ENCODE peak calls at places on chromosomes 7 and 10, in seven cellular contexts. H, N, O, L, U, A and E are unnamed samples.

GRCh38 chr10:28120043-28120749 is 121.3 kb upstream of the ODAD2 start:
- DNase-seq in O (no peak), N (no peak), A (no peak), H (no peak), U (no peak), L (no peak), E (peak; percentile 20)

GRCh38 chr7:138625849-138626230 is 75.3 kb downstream of the SVOPL start:
- DNase-seq in U (no peak), A (no peak), N (no peak), H (no peak), L (no peak), O (no peak), E (no peak)

GRCh38 chr7:43648725-43649406 is 66.0 kb downstream of the STK17A start:
- DNase-seq in N (no peak), A (no peak), H (no peak), O (no peak), U (peak; percentile 85), L (no peak), E (peak; percentile 65)

GRCh38 chr7:151349507-151349853 is 7.9 kb downstream of the NUB1 start:
- DNase-seq in L (no peak), H (peak; percentile 30), N (peak; percentile 54), O (no peak), U (no peak), A (no peak), E (no peak)

GRCh38 chr10:128684215-128684614 is 558.0 kb upstream of the MKI67 start:
- DNase-seq in H (no peak), A (no peak), O (no peak), N (no peak), U (no peak), L (no peak), E (no peak)

GRCh38 chr7:136528329-136528728 is 340.1 kb upstream of the CHRM2 start:
- DNase-seq in U (peak; percentile 88), N (no peak), A (peak; percentile 63), O (no peak), L (no peak), H (no peak), E (peak; percentile 20)

GRCh38 chr10:49056356-49056755 is 59.0 kb downstream of the VSTM4 start:
- DNase-seq in A (no peak), O (no peak), U (peak; percentile 14), H (no peak), L (no peak), N (no peak), E (no peak)

GRCh38 chr7:144710791-144711190 is 125.1 kb downstream of the TPK1 start:
- DNase-seq in H (no peak), O (no peak), U (no peak), N (no peak), L (no peak), A (no peak), E (no peak)

GRCh38 chr10:4011136-4011812 is 226.3 kb upstream of the KLF6 start:
- DNase-seq in O (no peak), H (no peak), L (no peak), N (no peak), A (no peak), U (no peak), E (no peak)

GRCh38 chr10:74208081-74208480 is 57.1 kb downstream of the ADK start:
- DNase-seq in A (no peak), O (no peak), U (no peak), N (no peak), L (no peak), H (no peak), E (no peak)

GRCh38 chr7:157235357-157236018 is 96.8 kb downstream of the UBE3C start:
- DNase-seq in H (no peak), N (no peak), L (no peak), A (no peak), O (no peak), U (peak; percentile 80), E (no peak)

GRCh38 chr10:100401631-100402328 is 54.7 kb downstream of the SCD start:
- DNase-seq in L (no peak), H (no peak), N (no peak), U (no peak), A (no peak), O (no peak), E (no peak)
- TF ChIP-seq CTCF in L (no peak), H (no peak), N (no peak), U (no peak), A (no peak), O (no peak), E (no peak)

GRCh38 chr7:13414661-13415105 is 574.8 kb downstream of the ETV1 start:
- DNase-seq in O (peak; percentile 7), L (no peak), A (no peak), U (no peak), H (no peak), N (no peak), E (no peak)

GRCh38 chr7:13407911-13408310 is 581.6 kb downstream of the ETV1 start:
- DNase-seq in N (no peak), O (no peak), L (no peak), A (no peak), U (no peak), H (no peak), E (no peak)

GRCh38 chr7:13411641-13412040 is 577.8 kb downstream of the ETV1 start:
- DNase-seq in U (no peak), H (no peak), O (no peak), A (no peak), L (no peak), N (no peak), E (no peak)

GRCh38 chr7:13414181-13414580 is 575.3 kb downstream of the ETV1 start:
- DNase-seq in O (no peak), L (no peak), U (no peak), N (no peak), A (no peak), H (no peak), E (no peak)

GRCh38 chr7:13411151-13411550 is 578.3 kb downstream of the ETV1 start:
- DNase-seq in L (no peak), A (no peak), N (no peak), H (no peak), U (no peak), O (no peak), E (no peak)
- TF ChIP-seq CTCF in L (no peak), A (no peak), N (no peak), H (no peak), U (no peak), O (no peak), E (no peak)

GRCh38 chr7:107210400-107210799 is 41.6 kb downstream of the HBP1 start:
- DNase-seq in H (no peak), U (no peak), A (no peak), N (no peak), O (no peak), L (no peak), E (no peak)
- TF ChIP-seq CTCF in H (no peak), U (no peak), A (no peak), N (peak; percentile 21), O (no peak), L (no peak), E (no peak)

DNA sequence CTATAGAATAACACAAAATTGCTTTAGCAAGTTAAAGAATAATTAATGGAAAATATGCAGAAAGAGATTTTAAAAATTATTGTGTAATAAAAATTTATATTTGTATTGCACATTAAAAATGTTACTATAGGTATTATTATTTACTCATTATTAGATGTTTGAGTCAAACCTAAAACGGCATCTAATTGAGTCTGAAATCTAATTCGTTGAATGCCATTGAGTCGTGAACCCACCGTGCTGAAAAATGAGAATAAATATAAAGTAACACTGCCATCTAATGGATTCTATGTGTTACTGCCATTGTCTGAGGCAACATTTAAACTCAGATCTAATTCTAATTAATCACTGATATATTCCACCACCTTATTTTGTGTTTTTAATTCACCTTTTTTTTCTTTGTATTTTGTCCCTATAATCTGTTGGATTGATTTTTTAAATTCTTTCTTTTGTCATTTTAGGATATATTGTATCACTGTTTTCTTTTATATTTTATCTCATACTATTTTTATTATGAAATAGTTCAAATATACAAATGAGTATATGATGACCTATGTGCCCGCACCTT is 62.2 kb downstream of the SAMD9 start:
- DNase-seq in U (peak; percentile 62), N (peak; percentile 58), H (no peak), L (no peak), O (no peak), A (no peak), E (no peak)
- TF ChIP-seq CTCF in U (peak; percentile 82), N (peak; percentile 90), H (peak; percentile 75), L (peak; percentile 94), O (peak; percentile 86), A (peak; percentile 53), E (peak; percentile 52)

DNA sequence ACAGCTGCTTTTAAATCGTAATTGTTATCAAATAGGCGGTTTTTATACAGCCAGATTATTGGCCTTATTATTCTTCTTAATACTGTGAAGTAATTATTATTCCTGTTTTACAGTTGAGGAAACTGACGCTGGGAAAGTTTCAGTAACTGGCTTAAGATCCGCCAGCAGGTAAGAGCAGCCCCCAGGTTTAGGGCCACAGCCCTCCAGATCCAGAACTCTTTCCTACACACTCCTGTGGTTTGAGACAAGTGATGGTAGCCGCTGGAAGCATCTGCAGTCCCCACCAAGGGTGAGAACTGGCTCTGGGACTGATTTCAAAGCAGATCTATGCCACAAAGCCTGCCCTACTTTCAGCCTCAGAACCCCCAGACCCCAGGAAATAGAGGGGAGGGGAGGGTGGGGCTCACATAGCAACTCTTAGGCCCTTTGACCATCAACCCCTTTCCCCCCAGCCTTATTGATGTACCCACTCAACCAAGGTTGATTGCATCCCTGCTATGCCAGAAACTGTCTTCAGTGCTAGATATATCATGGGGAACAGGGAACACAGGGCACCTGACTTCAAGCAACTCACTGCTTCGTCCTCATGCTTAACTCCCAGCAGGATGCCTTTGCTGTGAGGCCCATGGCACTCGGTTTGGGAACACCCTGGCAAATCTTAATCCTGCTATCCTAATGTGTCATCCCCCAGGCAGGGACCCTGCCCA is 2.9 kb upstream of the UNC5B start:
- DNase-seq in L (no peak), U (no peak), H (no peak), A (no peak), O (no peak), N (no peak), E (no peak)
- TF ChIP-seq CTCF in L (peak; percentile 3), U (no peak), H (peak; percentile 3), A (no peak), O (no peak), N (no peak), E (no peak)

GRCh38 chr7:54841772-54842707 is 83.0 kb upstream of the SEC61G start:
- DNase-seq in U (peak; percentile 95), N (peak; percentile 49), H (peak; percentile 16), O (peak; percentile 44), A (peak; percentile 52), L (no peak), E (peak; percentile 84)
- TF ChIP-seq CTCF in U (no peak), N (peak; percentile 59), H (peak; percentile 26), O (peak; percentile 44), A (peak; percentile 36), L (peak; percentile 57), E (peak; percentile 41)

GRCh38 chr7:75642810-75643486 is 95.8 kb downstream of the HIP1 start:
- DNase-seq in A (no peak), N (peak; percentile 83), U (peak; percentile 66), H (peak; percentile 41), L (no peak), O (no peak), E (peak; percentile 18)
- TF ChIP-seq CTCF in A (peak; percentile 71), N (peak; percentile 95), U (peak; percentile 65), H (peak; percentile 57), L (peak; percentile 82), O (peak; percentile 59), E (peak; percentile 69)

GRCh38 chr7:158706273-158706704 is 1.7 kb upstream of the NCAPG2 start:
- DNase-seq in L (no peak), H (no peak), O (no peak), U (no peak), A (no peak), N (peak; percentile 77), E (no peak)
- TF ChIP-seq CTCF in L (no peak), H (no peak), O (no peak), U (no peak), A (no peak), N (no peak), E (no peak)